ENCODE peak calls at places on chromosome 1, in six cellular contexts. One of them, this sample, is unnamed.
A peak's percentile ranks its signal among the peaks of the same experiment; 100 is the strongest.

GRCh38 chr1:53625766-53626520 is 113.0 kb downstream of the GLIS1 start:
- ATAC-seq in GM12878: no peak
- ATAC-seq in HepG2: no peak
- ATAC-seq in upper lobe of left lung: peak; percentile 30
- ATAC-seq in A549: peak; percentile 30
- ATAC-seq in K562: no peak
- ATAC-seq in this sample: no peak

GRCh38 chr1:150881331-150882070 is 5.1 kb upstream of the ARNT start:
- ATAC-seq in GM12878: no peak
- ATAC-seq in HepG2: no peak
- ATAC-seq in upper lobe of left lung: peak; percentile 90
- ATAC-seq in A549: peak; percentile 32
- ATAC-seq in K562: no peak
- ATAC-seq in this sample: peak; percentile 76

GRCh38 chr1:208182880-208183279 is 61.3 kb downstream of the PLXNA2 start:
- ATAC-seq in GM12878: no peak
- ATAC-seq in HepG2: peak; percentile 51
- ATAC-seq in upper lobe of left lung: no peak
- ATAC-seq in A549: no peak
- ATAC-seq in K562: peak; percentile 9
- ATAC-seq in this sample: no peak

GRCh38 chr1:17611991-17612390 is 72.5 kb downstream of the ARHGEF10L start:
- ATAC-seq in GM12878: no peak
- ATAC-seq in HepG2: no peak
- ATAC-seq in upper lobe of left lung: no peak
- ATAC-seq in A549: no peak
- ATAC-seq in K562: no peak
- ATAC-seq in this sample: no peak

GRCh38 chr1:31588751-31589515 is 12.6 kb downstream of the TINAGL1 start:
- ATAC-seq in GM12878: no peak
- ATAC-seq in HepG2: no peak
- ATAC-seq in upper lobe of left lung: peak; percentile 47
- ATAC-seq in A549: no peak
- ATAC-seq in K562: no peak
- ATAC-seq in this sample: peak; percentile 57

GRCh38 chr1:113701429-113701828 is 57.9 kb downstream of the PHTF1 start:
- ATAC-seq in GM12878: no peak
- ATAC-seq in HepG2: no peak
- ATAC-seq in upper lobe of left lung: no peak
- ATAC-seq in A549: no peak
- ATAC-seq in K562: peak; percentile 55
- ATAC-seq in this sample: no peak

GRCh38 chr1:158357441-158357840 is 3.7 kb downstream of the CD1E start:
- ATAC-seq in GM12878: no peak
- ATAC-seq in HepG2: no peak
- ATAC-seq in upper lobe of left lung: no peak
- ATAC-seq in A549: no peak
- ATAC-seq in K562: no peak
- ATAC-seq in this sample: no peak

GRCh38 chr1:57393058-57393457 is 30.8 kb downstream of the DAB1 start:
- ATAC-seq in GM12878: no peak
- ATAC-seq in HepG2: no peak
- ATAC-seq in upper lobe of left lung: no peak
- ATAC-seq in A549: no peak
- ATAC-seq in K562: no peak
- ATAC-seq in this sample: no peak

GRCh38 chr1:173523329-173523728 is 46.2 kb downstream of the PRDX6 start:
- ATAC-seq in GM12878: no peak
- ATAC-seq in HepG2: peak; percentile 64
- ATAC-seq in upper lobe of left lung: no peak
- ATAC-seq in A549: no peak
- ATAC-seq in K562: no peak
- ATAC-seq in this sample: no peak

GRCh38 chr1:111709986-111710385 is 29.2 kb downstream of the INKA2 start:
- ATAC-seq in GM12878: no peak
- ATAC-seq in HepG2: no peak
- ATAC-seq in upper lobe of left lung: no peak
- ATAC-seq in A549: no peak
- ATAC-seq in K562: no peak
- ATAC-seq in this sample: no peak

GRCh38 chr1:160576430-160576829 is 2.9 kb downstream of the CD84 start:
- ATAC-seq in GM12878: peak; percentile 45
- ATAC-seq in HepG2: no peak
- ATAC-seq in upper lobe of left lung: no peak
- ATAC-seq in A549: no peak
- ATAC-seq in K562: no peak
- ATAC-seq in this sample: no peak

GRCh38 chr1:66336641-66336991 is 197.3 kb upstream of the SGIP1 start:
- ATAC-seq in GM12878: no peak
- ATAC-seq in HepG2: no peak
- ATAC-seq in upper lobe of left lung: no peak
- ATAC-seq in A549: no peak
- ATAC-seq in K562: no peak
- ATAC-seq in this sample: no peak

GRCh38 chr1:153612111-153612754 is 704 bp downstream of the S100A16 start:
- ATAC-seq in GM12878: no peak
- ATAC-seq in HepG2: peak; percentile 0
- ATAC-seq in upper lobe of left lung: no peak
- ATAC-seq in A549: no peak
- ATAC-seq in K562: no peak
- ATAC-seq in this sample: no peak

GRCh38 chr1:172449012-172449584 is 5.2 kb upstream of the PIGC start:
- ATAC-seq in GM12878: no peak
- ATAC-seq in HepG2: peak; percentile 63
- ATAC-seq in upper lobe of left lung: no peak
- ATAC-seq in A549: peak; percentile 76
- ATAC-seq in K562: no peak
- ATAC-seq in this sample: no peak

GRCh38 chr1:26060832-26061574 is 6.4 kb downstream of the TRIM63 start:
- ATAC-seq in GM12878: no peak
- ATAC-seq in HepG2: no peak
- ATAC-seq in upper lobe of left lung: no peak
- ATAC-seq in A549: no peak
- ATAC-seq in K562: peak; percentile 84
- ATAC-seq in this sample: no peak
- H3K27ac ChIP-seq in GM12878: no peak overlapping the region
- H3K27ac ChIP-seq in HepG2: no peak overlapping the region
- H3K27ac ChIP-seq in upper lobe of left lung: no peak overlapping the region
- H3K27ac ChIP-seq in A549: no peak overlapping the region
- H3K27ac ChIP-seq in K562: no peak overlapping the region
- H3K27ac ChIP-seq in this sample: no peak overlapping the region

GRCh38 chr1:203500279-203500678 is 6.3 kb downstream of the OPTC start:
- ATAC-seq in GM12878: no peak
- ATAC-seq in HepG2: no peak
- ATAC-seq in upper lobe of left lung: no peak
- ATAC-seq in A549: no peak
- ATAC-seq in K562: no peak
- ATAC-seq in this sample: no peak

GRCh38 chr1:203497378-203497777 is 3.4 kb downstream of the OPTC start:
- ATAC-seq in GM12878: no peak
- ATAC-seq in HepG2: no peak
- ATAC-seq in upper lobe of left lung: no peak
- ATAC-seq in A549: no peak
- ATAC-seq in K562: no peak
- ATAC-seq in this sample: no peak

GRCh38 chr1:203503851-203504250 is 9.9 kb downstream of the OPTC start:
- ATAC-seq in GM12878: no peak
- ATAC-seq in HepG2: no peak
- ATAC-seq in upper lobe of left lung: no peak
- ATAC-seq in A549: no peak
- ATAC-seq in K562: no peak
- ATAC-seq in this sample: no peak

GRCh38 chr1:203495845-203496244 is 1.9 kb downstream of the OPTC start:
- ATAC-seq in GM12878: no peak
- ATAC-seq in HepG2: no peak
- ATAC-seq in upper lobe of left lung: no peak
- ATAC-seq in A549: no peak
- ATAC-seq in K562: no peak
- ATAC-seq in this sample: no peak

GRCh38 chr1:203499643-203500278 is 5.8 kb downstream of the OPTC start:
- ATAC-seq in GM12878: no peak
- ATAC-seq in HepG2: no peak
- ATAC-seq in upper lobe of left lung: no peak
- ATAC-seq in A549: no peak
- ATAC-seq in K562: no peak
- ATAC-seq in this sample: no peak
- TF ChIP-seq EP300 in GM12878: no peak
- TF ChIP-seq EP300 in HepG2: no peak
- TF ChIP-seq EP300 in upper lobe of left lung: no peak
- TF ChIP-seq EP300 in A549: no peak
- TF ChIP-seq EP300 in K562: no peak
- TF ChIP-seq EP300 in this sample: no peak

DNA sequence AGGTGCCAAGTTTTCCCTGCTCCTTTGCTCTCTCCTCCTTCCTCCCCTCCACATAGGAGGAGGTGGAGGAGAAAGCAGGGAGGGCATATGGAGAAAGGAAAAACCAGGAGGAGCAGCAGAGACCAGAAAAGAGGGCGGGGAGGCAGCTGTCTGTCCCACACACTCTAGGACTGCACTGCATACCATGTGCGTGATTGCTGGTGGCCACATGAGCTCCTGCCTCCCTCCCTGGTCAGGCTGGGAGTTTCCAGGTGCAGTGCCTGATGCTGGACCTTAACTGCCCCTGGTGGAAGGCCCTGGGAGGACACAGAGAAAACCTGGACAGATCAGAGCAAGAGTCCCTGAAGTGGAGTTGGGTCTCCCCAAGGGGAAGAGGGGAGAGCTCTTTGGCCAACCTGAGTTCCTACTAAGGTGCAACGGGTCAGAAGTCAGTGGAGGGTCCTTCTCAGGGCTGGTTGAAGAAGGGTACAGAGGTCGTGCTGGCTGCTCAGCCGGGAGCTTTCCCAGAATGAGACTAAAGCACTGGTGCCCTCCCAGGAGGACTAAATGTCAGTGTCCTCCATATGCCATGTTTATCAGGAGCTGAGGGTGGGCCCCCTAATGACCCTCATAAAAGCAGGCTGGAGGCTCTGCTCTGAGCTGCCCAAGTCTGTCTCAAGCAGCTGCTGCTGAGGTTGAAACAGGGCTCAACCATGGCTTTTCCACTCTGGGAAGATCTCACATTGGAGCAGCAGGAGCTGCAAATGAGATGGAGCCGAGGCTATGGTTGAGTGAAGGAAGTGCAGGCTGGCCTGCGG is 3.5 kb upstream of the LGR6 start:
- ATAC-seq in GM12878: peak; percentile 32
- ATAC-seq in HepG2: peak; percentile 79
- ATAC-seq in upper lobe of left lung: no peak
- ATAC-seq in A549: peak; percentile 48
- ATAC-seq in K562: peak; percentile 74
- ATAC-seq in this sample: no peak
- TF ChIP-seq CTCF in GM12878: no peak
- TF ChIP-seq CTCF in HepG2: peak; percentile 52
- TF ChIP-seq CTCF in upper lobe of left lung: no peak
- TF ChIP-seq CTCF in A549: no peak
- TF ChIP-seq CTCF in K562: peak; percentile 42
- TF ChIP-seq CTCF in this sample: no peak

DNA sequence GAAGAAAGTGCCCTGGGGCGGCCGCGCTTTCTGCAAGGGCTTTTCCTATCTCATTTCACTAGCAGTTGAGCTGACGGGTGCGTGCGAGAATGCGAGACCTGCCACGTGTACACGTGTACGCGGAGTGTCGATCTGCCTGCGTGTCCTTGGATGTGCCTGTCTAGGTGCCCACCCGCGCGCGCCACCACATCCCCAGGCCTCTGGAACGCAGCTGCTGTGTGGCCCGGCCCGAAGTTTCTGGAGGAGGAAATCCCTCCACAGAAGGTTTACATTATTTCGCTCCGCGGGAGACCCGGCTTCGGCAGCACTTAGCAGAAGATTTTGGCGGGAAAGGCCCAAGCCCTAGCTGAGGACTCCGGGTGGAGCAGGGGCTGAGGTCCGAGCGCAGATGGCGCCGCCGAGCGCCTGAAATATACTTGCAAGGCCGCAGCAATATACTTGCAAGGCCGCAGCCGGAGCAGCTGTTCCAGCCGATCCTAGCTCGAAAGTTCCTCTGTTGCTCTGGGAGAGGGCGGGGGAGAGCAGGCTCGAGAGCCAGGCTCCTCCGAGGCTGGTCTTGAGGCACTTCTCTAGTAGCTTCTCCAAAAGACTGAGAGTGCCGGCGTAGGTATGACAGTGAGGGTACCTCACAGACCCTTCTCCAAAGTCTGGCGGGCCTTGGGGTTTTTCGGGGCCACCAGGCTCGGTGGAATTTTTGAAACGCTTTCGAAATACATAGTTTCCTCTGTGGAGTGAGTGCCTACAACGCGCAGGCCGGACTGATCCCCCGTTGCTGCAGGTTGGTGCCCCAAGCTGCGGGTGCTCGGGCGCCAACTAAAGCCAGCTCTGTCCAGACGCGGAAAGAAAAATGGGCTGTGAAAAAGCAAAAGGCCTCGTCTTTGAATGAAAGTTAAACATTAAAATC is 3.8 kb downstream of the TBX15 start:
- ATAC-seq in GM12878: no peak
- ATAC-seq in HepG2: no peak
- ATAC-seq in upper lobe of left lung: peak; percentile 60
- ATAC-seq in A549: no peak
- ATAC-seq in K562: no peak
- ATAC-seq in this sample: no peak
- H3K27ac ChIP-seq in GM12878: no peak overlapping the region
- H3K27ac ChIP-seq in HepG2: no peak overlapping the region
- H3K27ac ChIP-seq in upper lobe of left lung: no peak overlapping the region
- H3K27ac ChIP-seq in A549: no peak overlapping the region
- H3K27ac ChIP-seq in K562: no peak overlapping the region
- H3K27ac ChIP-seq in this sample: no peak overlapping the region